ENCODE peak calls at places on chromosome 3, in four cellular contexts. M is IMR-90, H is astrocyte of the spinal cord, I is psoas muscle. G is an unnamed sample.
A peak's percentile ranks its signal among the peaks of the same experiment; 100 is the strongest.

GRCh38 chr3:163368168-163368567 is 1710.1 kb downstream of the SI start:
- DNase-seq in M (no peak), I (no peak), H (peak; percentile 46), G (no peak)

GRCh38 chr3:100185847-100186246 is 71.5 kb upstream of the FILIP1L start:
- DNase-seq in M (no peak), H (no peak), I (no peak), G (no peak)

GRCh38 chr3:66297917-66298316 is 77.1 kb downstream of the SLC25A26 start:
- DNase-seq in M (peak; percentile 75), I (no peak), H (peak; percentile 80), G (no peak)

GRCh38 chr3:122908251-122908650 is 113.4 kb downstream of the SLC49A4 start:
- DNase-seq in I (no peak), H (no peak), M (no peak), G (no peak)

GRCh38 chr3:173096994-173097785 is 43.8 kb downstream of the SPATA16 start:
- DNase-seq in H (no peak), M (peak; percentile 2), I (no peak), G (no peak)

GRCh38 chr3:191982481-191982880 is 521.5 kb downstream of the PYDC2 start:
- DNase-seq in I (no peak), M (no peak), H (no peak), G (no peak)

GRCh38 chr3:71130516-71131384 is 452.8 kb downstream of the FOXP1 start:
- DNase-seq in H (peak; percentile 90), I (peak; percentile 47), M (peak; percentile 83), G (no peak)

GRCh38 chr3:134505485-134505884 is 19.6 kb downstream of the CEP63 start:
- DNase-seq in M (no peak), H (no peak), I (no peak), G (no peak)

GRCh38 chr3:66195347-66195783 is 25.4 kb upstream of the SLC25A26 start:
- DNase-seq in H (peak; percentile 41), I (peak; percentile 44), M (peak; percentile 68), G (no peak)

GRCh38 chr3:66486646-66487045 is 14.2 kb downstream of the LRIG1 start:
- DNase-seq in I (no peak), H (peak; percentile 86), M (peak; percentile 89), G (no peak)

GRCh38 chr3:167705840-167706239 is 28.9 kb downstream of the PDCD10 start:
- DNase-seq in H (peak; percentile 46), I (no peak), M (peak; percentile 56), G (no peak)

GRCh38 chr3:83093222-83093572 is 1331.8 kb upstream of the GBE1 start:
- DNase-seq in H (no peak), M (no peak), I (no peak), G (no peak)

GRCh38 chr3:129184396-129184656 is 630 bp upstream of the CNBP start:
- DNase-seq in M (no peak), H (no peak), I (peak; percentile 40), G (no peak)

GRCh38 chr3:15634671-15635661 is 33.4 kb downstream of the BTD start:
- DNase-seq in H (peak; percentile 96), I (peak; percentile 32), M (peak; percentile 66), G (no peak)

GRCh38 chr3:133711013-133711412 is 35.2 kb upstream of the TF start:
- DNase-seq in M (no peak), I (no peak), H (no peak), G (no peak)

GRCh38 chr3:39260957-39261356 is 18.9 kb downstream of the CX3CR1 start:
- DNase-seq in H (peak; percentile 79), M (peak; percentile 71), I (peak; percentile 85), G (peak; percentile 58)
- TF ChIP-seq CTCF in H (peak; percentile 23), M (peak; percentile 35), I (peak; percentile 65), G (no peak)

DNA sequence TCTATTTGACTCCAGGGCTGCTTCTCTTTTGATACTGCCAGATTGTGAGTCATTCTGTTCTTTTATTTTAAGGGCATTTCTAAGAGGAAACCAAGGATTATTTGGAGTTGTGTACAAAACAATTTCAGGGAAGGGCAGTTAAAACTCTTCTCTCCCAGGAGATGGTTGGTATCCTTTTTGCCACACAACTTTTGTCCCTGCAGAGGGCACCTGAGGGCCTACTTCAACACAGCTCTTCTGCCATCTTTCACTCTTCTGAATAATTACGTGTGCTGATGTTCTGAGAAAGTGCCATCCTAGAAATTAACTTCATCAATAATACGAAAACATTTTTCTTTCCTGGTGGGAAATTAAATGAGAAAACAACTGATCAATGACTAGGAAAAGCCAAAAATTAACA is 75.7 kb upstream of the GADL1 start:
- DNase-seq in I (no peak), M (no peak), H (no peak), G (no peak)
- TF ChIP-seq CTCF in I (peak; percentile 38), M (peak; percentile 23), H (peak; percentile 29), G (no peak)

GRCh38 chr3:126017310-126017709 is 48.3 kb downstream of the ROPN1B start:
- DNase-seq in H (no peak), I (no peak), M (no peak), G (no peak)

GRCh38 chr3:126015075-126015474 is 46.1 kb downstream of the ROPN1B start:
- DNase-seq in H (no peak), M (no peak), I (no peak), G (no peak)

GRCh38 chr3:126013742-126014141 is 44.8 kb downstream of the ROPN1B start:
- DNase-seq in M (no peak), H (peak; percentile 22), I (no peak), G (no peak)

GRCh38 chr3:126016616-126017015 is 47.6 kb downstream of the ROPN1B start:
- DNase-seq in I (no peak), H (no peak), M (no peak), G (no peak)

GRCh38 chr3:126014252-126014651 is 45.3 kb downstream of the ROPN1B start:
- DNase-seq in I (no peak), M (peak; percentile 54), H (peak; percentile 17), G (no peak)
- TF ChIP-seq CTCF in I (no peak), M (no peak), H (no peak), G (no peak)

DNA sequence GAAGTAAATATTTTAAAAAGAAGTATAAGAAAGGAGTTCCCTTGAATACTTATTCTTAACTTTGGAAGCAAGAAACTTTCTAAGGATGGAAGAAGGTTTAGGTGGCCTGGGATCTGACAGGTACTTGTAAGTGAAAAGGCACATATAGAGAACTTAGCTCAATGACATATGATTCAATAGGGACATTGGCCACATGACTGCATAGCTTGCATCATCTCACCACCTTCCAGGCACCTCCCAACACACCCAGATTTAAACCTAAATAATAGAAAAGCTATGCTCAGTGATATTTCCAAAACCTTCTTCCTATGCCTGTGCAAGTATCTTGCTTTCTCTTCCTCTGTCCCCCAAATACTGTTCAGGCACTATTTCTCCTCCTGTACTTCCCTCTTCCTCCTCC is 4.7 kb upstream of the P2RY1 start:
- DNase-seq in M (no peak), H (no peak), I (no peak), G (no peak)
- TF ChIP-seq CTCF in M (no peak), H (no peak), I (no peak), G (no peak)

GRCh38 chr3:14463330-14464216 is 61.2 kb downstream of the SLC6A6 start:
- DNase-seq in M (no peak), H (no peak), I (no peak), G (no peak)

GRCh38 chr3:14462738-14463137 is 60.3 kb downstream of the SLC6A6 start:
- DNase-seq in I (no peak), H (no peak), M (peak; percentile 54), G (no peak)

GRCh38 chr3:14460342-14461005 is 58.1 kb downstream of the SLC6A6 start:
- DNase-seq in H (peak; percentile 98), M (peak; percentile 93), I (peak; percentile 76), G (no peak)

GRCh38 chr3:14461006-14461747 is 58.8 kb downstream of the SLC6A6 start:
- DNase-seq in I (no peak), M (no peak), H (no peak), G (no peak)

GRCh38 chr3:14461748-14462324 is 59.4 kb downstream of the SLC6A6 start:
- DNase-seq in H (peak; percentile 73), I (no peak), M (peak; percentile 73), G (no peak)
- TF ChIP-seq CTCF in H (peak; percentile 91), I (peak; percentile 39), M (peak; percentile 98), G (no peak)

DNA sequence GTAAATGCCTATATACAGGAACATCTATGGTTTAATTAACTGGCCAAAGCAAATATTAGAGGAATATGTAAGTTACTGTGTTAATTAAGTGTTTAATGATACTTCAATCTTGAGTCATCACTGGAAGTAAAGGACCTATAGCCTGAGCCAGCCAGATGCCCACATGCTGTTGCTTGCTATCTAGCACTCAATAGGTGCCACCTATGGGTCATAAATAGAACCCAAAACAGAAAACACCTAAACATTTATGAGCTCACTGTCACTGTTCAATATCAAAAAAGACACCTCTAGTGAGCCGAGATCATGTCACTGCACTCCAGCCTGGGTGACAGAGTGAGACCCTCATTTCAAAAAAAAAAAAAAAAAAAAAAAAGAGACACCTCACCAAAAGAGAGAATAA is 48.4 kb upstream of the IP6K2 start:
- DNase-seq in M (no peak), H (no peak), I (no peak), G (no peak)
- TF ChIP-seq CTCF in M (peak; percentile 11), H (peak; percentile 10), I (no peak), G (no peak)

GRCh38 chr3:50236484-50237132 is 604 bp downstream of the GNAI2 start:
- DNase-seq in H (no peak), I (no peak), M (no peak), G (no peak)
- TF ChIP-seq CTCF in H (no peak), I (no peak), M (no peak), G (no peak)

GRCh38 chr3:45087155-45087554 is 59.0 kb downstream of the CDCP1 start:
- DNase-seq in I (no peak), M (peak; percentile 27), H (no peak), G (no peak)

GRCh38 chr3:45083023-45083422 is 56.9 kb downstream of the CLEC3B start:
- DNase-seq in M (no peak), I (no peak), H (no peak), G (no peak)

GRCh38 chr3:45084361-45084760 is 58.3 kb downstream of the CLEC3B start:
- DNase-seq in I (no peak), M (no peak), H (no peak), G (no peak)

GRCh38 chr3:45082139-45082538 is 56.0 kb downstream of the CLEC3B start:
- DNase-seq in M (peak; percentile 46), H (peak; percentile 81), I (no peak), G (no peak)

DNA sequence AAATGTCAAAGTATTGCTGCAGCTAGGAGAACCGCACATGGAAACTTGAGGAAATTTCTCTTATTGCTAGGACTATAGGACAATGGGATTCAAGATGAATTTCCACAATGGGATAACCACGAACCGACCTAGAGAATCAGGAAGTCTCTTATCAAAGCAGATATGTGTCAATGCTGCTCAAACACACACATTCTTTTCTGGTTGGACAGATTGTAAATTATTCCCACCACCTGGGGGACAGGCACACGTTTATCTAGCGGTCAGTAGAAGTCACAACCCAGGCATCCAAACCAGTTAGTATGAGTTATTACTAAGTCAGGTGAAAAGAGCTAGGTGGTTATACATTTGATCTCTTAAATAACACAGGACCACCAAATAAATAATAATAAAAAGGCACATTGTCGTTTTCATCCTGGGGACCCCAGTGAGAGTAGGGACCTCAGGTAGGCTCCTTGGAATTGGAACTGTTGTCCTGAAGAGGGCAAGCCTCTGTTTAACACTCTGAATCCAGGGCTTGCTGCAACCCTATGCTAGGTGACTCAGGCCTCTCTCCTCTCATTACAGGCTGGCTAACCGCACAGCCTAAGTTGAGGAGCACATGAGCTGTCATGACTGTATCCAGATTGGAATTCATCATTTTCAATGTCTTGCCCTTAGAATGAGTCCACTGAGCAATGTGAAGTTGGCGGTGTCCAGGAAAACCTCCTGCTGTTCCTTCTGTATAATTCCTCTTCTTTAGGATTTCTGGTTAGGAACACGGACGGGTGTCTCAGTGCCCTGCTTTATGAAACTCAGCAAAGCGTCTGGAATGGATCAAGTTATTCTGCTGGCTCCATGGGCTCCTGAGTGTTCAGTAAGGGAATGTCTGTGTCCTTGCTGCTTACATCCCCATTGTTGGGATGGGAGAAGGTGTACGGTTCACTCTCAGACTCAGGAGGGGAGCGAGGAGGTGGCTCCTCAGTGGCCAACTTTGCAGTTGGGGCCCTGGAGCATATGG is 59.0 kb downstream of the CLEC3B start:
- DNase-seq in I (no peak), M (peak; percentile 97), H (peak; percentile 96), G (no peak)
- TF ChIP-seq CTCF in I (no peak), M (no peak), H (peak; percentile 5), G (no peak)

G was measured in omental fat pad.